ENCODE peak calls at places on chromosomes 12 and 14, in five cellular contexts. B is mucosa of gallbladder, Y is breast epithelium, U is HS-27A, X is CD14-positive monocyte. V is an unnamed sample.

GRCh38 chr14:75198291-75198933 is 22.0 kb upstream of the TMED10 start:
- DNase-seq in U (no peak), X (no peak), B (no peak), Y (no peak), V (no peak)

GRCh38 chr14:68784298-68784910 is 8.5 kb downstream of the ZFP36L1 start:
- DNase-seq in X (no peak), U (no peak), B (peak; percentile 93), Y (peak; percentile 20), V (no peak)

GRCh38 chr14:105885561-105886320 is 359.4 kb downstream of the TMEM121 start:
- DNase-seq in B (no peak), U (no peak), X (peak; percentile 18), Y (no peak), V (no peak)

GRCh38 chr14:29518335-29518734 is 409.3 kb downstream of the PRKD1 start:
- DNase-seq in B (no peak), U (no peak), Y (no peak), X (no peak), V (no peak)

GRCh38 chr12:103503546-103504480 is 8.0 kb upstream of the C12orf42 start:
- DNase-seq in B (no peak), X (no peak), Y (no peak), U (no peak), V (no peak)

GRCh38 chr12:65275627-65276026 is 2.9 kb upstream of the MSRB3 start:
- DNase-seq in Y (no peak), X (no peak), U (no peak), B (no peak), V (no peak)

GRCh38 chr12:117587646-117588287 is 226.3 kb upstream of the NOS1 start:
- DNase-seq in U (no peak), Y (peak; percentile 31), X (no peak), B (peak; percentile 38), V (no peak)

GRCh38 chr12:44372259-44372658 is 503.9 kb downstream of the NELL2 start:
- DNase-seq in Y (no peak), B (no peak), X (no peak), U (no peak), V (no peak)

GRCh38 chr14:63991833-63992232 is 139.0 kb downstream of the SYNE2 start:
- DNase-seq in B (no peak), Y (no peak), X (no peak), U (no peak), V (no peak)

GRCh38 chr12:91926810-91927209 is 218.8 kb downstream of the BTG1 start:
- DNase-seq in X (no peak), B (no peak), U (no peak), Y (no peak), V (no peak)

GRCh38 chr12:88836156-88836555 is 255.9 kb upstream of the KITLG start:
- DNase-seq in Y (no peak), X (no peak), U (no peak), B (no peak), V (no peak)

GRCh38 chr12:66049538-66050282 is 80.8 kb downstream of the LLPH start:
- DNase-seq in B (no peak), U (no peak), X (no peak), Y (no peak), V (no peak)

V was measured in SIG-M5.